ENCODE peak calls at places on chromosomes 5 and 9, in nine cellular contexts. A is mesenchymal stem cell, D is heart right ventricle, W is mesendoderm, X is iPS DF 6.9, Q is SJSA1, I is ovary, K is OCI-LY7, L is heart left ventricle. E is an unnamed sample. For H3K4me1, the result is how much of the 10 kb centered on the place peaks cover.

GRCh38 chr5:153066281-153066680 is 424.2 kb upstream of the GRIA1 start:
- DNase-seq in X (no peak), L (no peak), I (no peak), Q (no peak), D (no peak), W (no peak), K (no peak), A (no peak), E (no peak)

GRCh38 chr5:77972545-77973252 is 196.6 kb upstream of the TBCA start:
- DNase-seq in X (no peak), Q (no peak), K (no peak), A (no peak), I (no peak), W (peak), L (no peak), D (no peak), E (no peak)

GRCh38 chr5:1299511-1299850 is 4.6 kb upstream of the TERT start:
- DNase-seq in I (peak), X (no peak), A (no peak), L (no peak), W (no peak), Q (no peak), D (no peak), K (peak), E (no peak)

GRCh38 chr5:111680737-111681413 is 76.1 kb downstream of the NREP start:
- DNase-seq in K (no peak), D (peak), X (no peak), Q (peak), I (peak), L (peak), A (peak), W (no peak), E (peak)

GRCh38 chr9:124030969-124031451 is 19.4 kb downstream of the LHX2 start:
- DNase-seq in K (no peak), Q (no peak), I (no peak), W (no peak), L (no peak), D (no peak), A (no peak), X (no peak), E (no peak)

GRCh38 chr5:177332031-177332895 is 19.2 kb downstream of the LMAN2 start:
- DNase-seq in X (no peak), Q (no peak), A (no peak), I (no peak), L (no peak), K (no peak), D (no peak), W (no peak), E (no peak)

GRCh38 chr9:135212961-135213360 is 125.5 kb downstream of the OLFM1 start:
- DNase-seq in D (peak), X (no peak), I (no peak), K (no peak), Q (no peak), W (no peak), L (no peak), A (no peak), E (no peak)

GRCh38 chr9:73269430-73270101 is 117.9 kb downstream of the ANXA1 start:
- DNase-seq in K (peak), W (peak), D (no peak), A (peak), I (no peak), Q (no peak), L (no peak), X (no peak), E (peak)

GRCh38 chr5:150046031-150046430 is 40.3 kb downstream of the CSF1R start:
- DNase-seq in L (no peak), W (no peak), Q (no peak), D (no peak), I (no peak), X (no peak), A (no peak), K (no peak), E (no peak)

GRCh38 chr9:78143281-78144007 is 92.4 kb upstream of the CEP78 start:
- DNase-seq in L (no peak), Q (no peak), X (no peak), W (no peak), A (no peak), K (no peak), I (no peak), D (no peak), E (no peak)

GRCh38 chr9:70406446-70406862 is 8.0 kb downstream of the KLF9 start:
- DNase-seq in X (no peak), L (no peak), A (peak), K (no peak), Q (no peak), W (peak), D (no peak), I (no peak), E (no peak)

GRCh38 chr9:108676344-108676743 is 179.4 kb downstream of the ACTL7B start:
- DNase-seq in L (no peak), D (no peak), I (no peak), Q (no peak), X (no peak), A (no peak), W (no peak), K (no peak), E (no peak)

GRCh38 chr5:1314564-1314982 is 19.7 kb upstream of the TERT start:
- DNase-seq in I (peak), W (no peak), D (no peak), X (no peak), K (no peak), L (no peak), A (no peak), Q (peak), E (no peak)

GRCh38 chr5:179817071-179817840 is 3.4 kb upstream of the SQSTM1 start:
- DNase-seq in L (no peak), K (no peak), A (no peak), Q (no peak), W (no peak), D (peak), I (peak), X (no peak), E (no peak)

GRCh38 chr9:136586391-136586790 is 40.5 kb upstream of the NOTCH1 start:
- DNase-seq in W (no peak), D (peak), K (no peak), X (no peak), Q (no peak), I (no peak), L (no peak), A (no peak), E (no peak)

GRCh38 chr9:16633794-16634193 is 236.7 kb downstream of the BNC2 start:
- DNase-seq in D (no peak), K (no peak), W (no peak), I (no peak), A (no peak), X (no peak), L (no peak), Q (no peak), E (no peak)

GRCh38 chr5:57658009-57658408 is 175.4 kb upstream of the ACTBL2 start:
- DNase-seq in K (no peak), I (no peak), X (no peak), Q (no peak), L (no peak), W (no peak), D (no peak), A (no peak), E (no peak)

GRCh38 chr9:37037744-37038640 is 3.9 kb upstream of the PAX5 start:
- DNase-seq in I (no peak), K (peak), W (peak), A (no peak), L (no peak), X (no peak), Q (no peak), D (no peak), E (no peak)

GRCh38 chr5:176541338-176542134 is 4.3 kb upstream of the RNF44 start:
- DNase-seq in Q (no peak), X (no peak), D (peak), I (peak), K (peak), W (peak), A (peak), L (peak), E (no peak)

GRCh38 chr5:17316973-17317459 is 99.6 kb downstream of the BASP1 start:
- DNase-seq in D (no peak), Q (no peak), K (peak), W (no peak), L (no peak), A (peak), I (no peak), X (no peak), E (no peak)
- H3K4me1 ChIP-seq in D (under half), Q (half or more), K (half or more), W (under half), L (under half), A (under half), I (under half), X (under half), E (under half)

GRCh38 chr9:114501786-114502682 is 3.2 kb downstream of the WHRN start:
- DNase-seq in W (peak), D (no peak), A (peak), K (no peak), Q (peak), X (no peak), I (no peak), L (no peak), E (no peak)

GRCh38 chr9:114503522-114504340 is 1.5 kb downstream of the WHRN start:
- DNase-seq in D (no peak), I (no peak), K (no peak), L (no peak), W (peak), A (no peak), Q (no peak), X (no peak), E (no peak)

GRCh38 chr9:114504341-114505186 is 709 bp downstream of the WHRN start:
- DNase-seq in X (no peak), D (peak), Q (peak), A (peak), W (peak), K (no peak), I (peak), L (peak), E (peak)

GRCh38 chr9:114500583-114501292 is 4.5 kb downstream of the WHRN start:
- DNase-seq in K (no peak), L (no peak), I (no peak), X (no peak), D (no peak), W (no peak), A (no peak), Q (no peak), E (no peak)

DNA sequence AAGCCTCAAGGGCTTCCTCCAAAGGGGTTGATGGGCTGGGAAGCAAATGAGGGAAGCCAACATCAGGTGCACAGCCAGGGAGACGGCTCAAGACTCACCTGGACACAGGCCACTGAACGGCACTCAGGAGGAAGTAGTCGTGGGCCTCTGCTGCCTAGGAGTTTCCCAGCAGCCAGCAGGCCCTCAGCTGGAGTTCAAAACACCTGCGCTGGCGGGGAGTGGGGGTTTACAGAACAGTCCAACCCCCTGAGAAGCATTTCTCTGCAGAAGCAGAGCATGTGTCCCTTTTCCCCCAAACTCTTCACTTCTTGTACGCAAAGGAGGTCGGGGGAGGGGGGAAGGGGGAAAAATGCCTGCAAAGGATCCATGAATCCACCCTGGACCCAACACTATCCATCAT is 2.3 kb downstream of the WHRN start:
- DNase-seq in A (no peak), I (peak), W (no peak), K (peak), L (no peak), Q (no peak), X (no peak), D (no peak), E (no peak)
- H3K4me1 ChIP-seq in A (under half), I (under half), W (under half), K (under half), L (under half), Q (under half), X (under half), D (under half), E (under half)

DNA sequence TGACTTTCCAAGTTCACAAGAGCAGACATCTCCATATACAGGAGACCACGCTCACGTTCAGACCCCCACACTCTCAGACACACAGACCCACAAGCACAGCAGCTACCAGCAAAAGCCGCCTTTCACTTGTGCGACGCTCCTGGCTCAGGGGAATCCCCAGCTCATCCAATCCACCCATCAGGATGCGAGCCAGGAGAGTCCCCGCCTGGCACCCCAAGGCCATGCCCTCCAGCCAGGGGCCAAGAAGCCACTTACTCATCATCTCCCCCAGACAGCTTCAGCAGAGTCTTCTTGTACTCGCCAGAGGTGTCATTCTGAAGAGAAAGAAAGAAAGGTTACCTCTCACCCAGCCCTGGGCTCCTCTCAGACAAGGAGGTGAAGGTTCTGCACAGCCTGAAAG is 29.7 kb downstream of the ANXA6 start:
- DNase-seq in I (no peak), A (no peak), Q (no peak), D (no peak), K (no peak), W (no peak), X (no peak), L (no peak), E (no peak)
- H3K4me1 ChIP-seq in I (under half), A (under half), Q (under half), D (under half), K (half or more), W (under half), X (under half), L (under half), E (under half)

GRCh38 chr9:134056483-134057310 is 11.1 kb downstream of the BRD3 start:
- DNase-seq in I (peak), X (no peak), D (no peak), W (no peak), Q (no peak), L (no peak), A (no peak), K (no peak), E (no peak)
- H3K4me1 ChIP-seq in I (under half), X (under half), D (half or more), W (under half), Q (under half), L (half or more), A (half or more), K (under half), E (under half)

E was measured in HCT116.